ENCODE peak calls at places on chromosomes 13 and 19, in four cellular contexts. X is ascending aorta, R is left lung, Y is left ventricle myocardium inferior. C is an unnamed sample. For H3K36me3 and H3K4me1, the result is how much of the 10 kb centered on the place peaks cover.

GRCh38 chr19:43605875-43606568 is 5.9 kb upstream of the SRRM5 start:
- DNase-seq in X (no peak), Y (no peak), R (no peak), C (no peak)

GRCh38 chr19:55461974-55462628 is 659 bp upstream of the ISOC2 start:
- DNase-seq in R (peak), X (no peak), Y (no peak), C (no peak)

GRCh38 chr13:95298971-95299627 is 2.2 kb downstream of the ABCC4 start:
- DNase-seq in X (no peak), R (no peak), Y (no peak), C (no peak)

GRCh38 chr13:51849145-51850101 is 4.4 kb upstream of the TMEM272 start:
- DNase-seq in X (no peak), R (no peak), Y (peak), C (no peak)

GRCh38 chr13:44331912-44332840 is 41.4 kb upstream of the SERP2 start:
- DNase-seq in X (peak), R (no peak), Y (peak), C (no peak)

GRCh38 chr13:92510416-92510815 is 716.2 kb upstream of the GPC6 start:
- DNase-seq in X (no peak), Y (no peak), R (no peak), C (no peak)

GRCh38 chr19:1912760-1913505 is 7.7 kb downstream of the ADAT3 start:
- DNase-seq in R (no peak), X (no peak), Y (no peak), C (no peak)

GRCh38 chr19:58548859-58549663 is 5.2 kb downstream of the TRIM28 start:
- DNase-seq in X (no peak), R (no peak), Y (no peak), C (no peak)

GRCh38 chr19:38394488-38394887 is 6.0 kb downstream of the SPRED3 start:
- DNase-seq in R (no peak), Y (no peak), X (no peak), C (peak)

GRCh38 chr13:114118763-114119123 is 13.7 kb downstream of the RASA3 start:
- DNase-seq in R (peak), X (no peak), Y (no peak), C (no peak)

GRCh38 chr13:112053744-112054615 is 13.0 kb upstream of the SOX1 start:
- DNase-seq in Y (no peak), X (no peak), R (peak), C (no peak)

GRCh38 chr13:66689037-66689619 is 541.0 kb downstream of the PCDH9 start:
- DNase-seq in Y (no peak), R (no peak), X (no peak), C (no peak)

GRCh38 chr19:17079710-17080440 is 4.3 kb downstream of the MYO9B start:
- DNase-seq in X (peak), Y (peak), R (peak), C (no peak)

GRCh38 chr19:928471-929259 is 2.8 kb downstream of the ARID3A start:
- DNase-seq in Y (no peak), X (no peak), R (no peak), C (no peak)

GRCh38 chr19:33245948-33246728 is 20.5 kb upstream of the SLC7A10 start:
- DNase-seq in Y (peak), R (peak), X (no peak), C (no peak)

GRCh38 chr19:1521636-1522035 is 2.2 kb upstream of the PLK5 start:
- DNase-seq in X (no peak), R (no peak), Y (peak), C (no peak)

GRCh38 chr13:23673867-23674605 is 103.8 kb downstream of the TNFRSF19 start:
- DNase-seq in R (no peak), X (no peak), Y (no peak), C (no peak)

GRCh38 chr19:9406798-9407352 is 28.5 kb downstream of the ZNF266 start:
- DNase-seq in R (peak), Y (peak), X (peak), C (peak)

DNA sequence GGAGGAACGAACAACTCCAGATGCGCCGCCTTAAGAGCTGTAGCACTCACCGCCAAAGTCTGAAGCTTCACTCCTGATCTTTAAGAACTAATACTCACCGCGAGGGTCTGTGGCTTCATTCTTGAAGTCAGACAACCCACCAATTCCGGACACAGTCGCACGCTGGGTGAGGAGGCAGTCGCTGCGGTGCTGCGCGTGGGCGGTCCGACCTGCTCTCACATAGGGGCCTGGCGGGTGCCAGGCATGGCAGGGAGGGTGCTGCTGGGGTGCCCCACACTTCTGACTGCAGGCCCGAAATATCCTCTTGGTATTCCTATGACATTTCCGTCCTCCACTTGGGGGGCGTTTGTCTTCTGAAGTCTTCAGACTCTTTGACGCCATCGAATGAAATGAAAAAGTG is 7.4 kb upstream of the MICU2 start:
- DNase-seq in R (no peak), X (no peak), Y (no peak), C (no peak)
- H3K36me3 ChIP-seq in R (under half), X (under half), Y (under half), C (under half)

GRCh38 chr13:110225609-110226008 is 81.3 kb downstream of the COL4A1 start:
- DNase-seq in R (no peak), Y (no peak), X (no peak), C (no peak)

GRCh38 chr13:110227864-110228643 is 78.9 kb downstream of the COL4A1 start:
- DNase-seq in R (no peak), X (no peak), Y (no peak), C (no peak)

GRCh38 chr13:110227416-110227815 is 79.5 kb downstream of the COL4A1 start:
- DNase-seq in Y (no peak), R (no peak), X (no peak), C (no peak)

GRCh38 chr13:110226051-110226562 is 80.8 kb downstream of the COL4A1 start:
- DNase-seq in X (no peak), R (no peak), Y (no peak), C (no peak)

GRCh38 chr13:110225007-110225406 is 82.0 kb downstream of the COL4A1 start:
- DNase-seq in Y (no peak), R (no peak), X (no peak), C (no peak)
- H3K4me1 ChIP-seq in Y (half or more), R (under half), X (under half), C (under half)

DNA sequence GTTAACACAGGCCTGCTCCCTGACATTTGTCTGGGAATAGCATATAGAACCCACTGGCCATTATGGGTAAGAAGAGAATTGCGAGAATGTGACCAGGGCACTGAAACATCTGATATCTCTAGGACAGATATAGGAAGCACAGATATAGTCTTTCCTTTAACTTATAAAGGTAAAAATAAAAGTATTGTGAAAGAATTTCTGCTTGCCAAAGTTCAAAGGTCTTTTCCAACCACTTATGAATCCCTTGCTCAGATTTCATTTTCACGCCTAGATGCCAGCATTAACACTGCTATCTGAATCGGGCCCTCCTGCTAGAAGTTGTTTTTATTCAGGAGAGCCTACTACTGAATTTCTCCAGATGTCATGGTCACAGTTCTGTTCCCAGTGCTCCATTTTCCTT is 27.7 kb downstream of the BBC3 start:
- DNase-seq in X (no peak), R (no peak), Y (no peak), C (no peak)
- H3K36me3 ChIP-seq in X (half or more), R (half or more), Y (under half), C (half or more)

DNA sequence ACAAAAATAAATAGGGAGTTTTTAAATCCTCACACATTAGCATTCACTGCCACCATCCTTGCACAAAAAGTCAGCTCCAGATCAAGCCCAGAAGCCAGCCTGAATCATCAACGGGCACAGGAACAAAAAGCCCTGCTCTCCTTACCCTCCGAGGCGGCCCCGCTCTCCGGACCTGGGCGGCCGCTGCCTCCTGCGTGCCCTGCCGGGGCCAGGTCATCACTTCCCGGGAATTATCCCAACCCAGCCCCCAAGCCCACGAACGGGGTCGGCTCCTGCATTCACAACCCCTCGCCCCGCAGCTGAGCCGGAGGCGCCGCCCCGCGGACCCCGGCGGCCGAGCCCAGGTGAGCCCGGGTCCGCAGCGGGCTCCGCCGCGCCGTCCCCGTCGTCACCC is 754 bp downstream of the DNAJB1 start:
- DNase-seq in R (no peak), X (no peak), Y (no peak), C (no peak)
- H3K4me1 ChIP-seq in R (under half), X (under half), Y (half or more), C (half or more)